ENCODE peak calls at places on chromosomes 13 and 19, in four cellular contexts. One of them, this sample, is unnamed.

GRCh38 chr19:53927745-53928144 is 18.7 kb downstream of the CACNG7 start:
- DNase-seq in sigmoid colon: no peak
- DNase-seq in thoracic aorta: no peak
- DNase-seq in SK-N-SH: no peak
- DNase-seq in this sample: peak; percentile 84

GRCh38 chr13:36850790-36851438 is 31.9 kb downstream of the RFXAP start:
- DNase-seq in sigmoid colon: no peak
- DNase-seq in thoracic aorta: no peak
- DNase-seq in SK-N-SH: peak; percentile 24
- DNase-seq in this sample: peak; percentile 23

GRCh38 chr13:70568571-70568970 is 460.3 kb upstream of the KLHL1 start:
- DNase-seq in sigmoid colon: no peak
- DNase-seq in thoracic aorta: no peak
- DNase-seq in SK-N-SH: peak; percentile 21
- DNase-seq in this sample: peak; percentile 2

GRCh38 chr13:80115616-80116015 is 225.3 kb downstream of the SPRY2 start:
- DNase-seq in sigmoid colon: no peak
- DNase-seq in thoracic aorta: no peak
- DNase-seq in SK-N-SH: no peak
- DNase-seq in this sample: no peak

GRCh38 chr19:33712268-33712667 is 84.4 kb upstream of the KCTD15 start:
- DNase-seq in sigmoid colon: no peak
- DNase-seq in thoracic aorta: no peak
- DNase-seq in SK-N-SH: no peak
- DNase-seq in this sample: no peak

GRCh38 chr13:26324294-26324693 is 70.4 kb downstream of the CDK8 start:
- DNase-seq in sigmoid colon: no peak
- DNase-seq in thoracic aorta: no peak
- DNase-seq in SK-N-SH: no peak
- DNase-seq in this sample: no peak

GRCh38 chr13:112680741-112681360 is 9.0 kb upstream of the ATP11A start:
- DNase-seq in sigmoid colon: no peak
- DNase-seq in thoracic aorta: no peak
- DNase-seq in SK-N-SH: no peak
- DNase-seq in this sample: no peak

GRCh38 chr19:58575183-58576041 is 2.3 kb upstream of the MZF1 start:
- DNase-seq in sigmoid colon: peak; percentile 97
- DNase-seq in thoracic aorta: peak; percentile 71
- DNase-seq in SK-N-SH: peak; percentile 89
- DNase-seq in this sample: peak; percentile 96

GRCh38 chr13:111510502-111511218 is 190.2 kb downstream of the TEX29 start:
- DNase-seq in sigmoid colon: no peak
- DNase-seq in thoracic aorta: no peak
- DNase-seq in SK-N-SH: no peak
- DNase-seq in this sample: peak; percentile 15

GRCh38 chr19:47408156-47408938 is 11.0 kb downstream of the MEIS3 start:
- DNase-seq in sigmoid colon: no peak
- DNase-seq in thoracic aorta: no peak
- DNase-seq in SK-N-SH: no peak
- DNase-seq in this sample: no peak

GRCh38 chr19:56393119-56394012 is at the start of gene ZNF582:
- DNase-seq in sigmoid colon: peak; percentile 98
- DNase-seq in thoracic aorta: peak; percentile 84
- DNase-seq in SK-N-SH: peak; percentile 94
- DNase-seq in this sample: peak; percentile 88

GRCh38 chr13:101447852-101448251 is 4.6 kb upstream of the ITGBL1 start:
- DNase-seq in sigmoid colon: no peak
- DNase-seq in thoracic aorta: no peak
- DNase-seq in SK-N-SH: no peak
- DNase-seq in this sample: no peak

GRCh38 chr19:41264581-41265375 is 606 bp downstream of the HNRNPUL1 start:
- DNase-seq in sigmoid colon: peak; percentile 84
- DNase-seq in thoracic aorta: no peak
- DNase-seq in SK-N-SH: peak; percentile 67
- DNase-seq in this sample: peak; percentile 86

GRCh38 chr13:96450635-96451034 is 360.7 kb downstream of the HS6ST3 start:
- DNase-seq in sigmoid colon: no peak
- DNase-seq in thoracic aorta: no peak
- DNase-seq in SK-N-SH: no peak
- DNase-seq in this sample: no peak

GRCh38 chr19:37128821-37129177 is 43.7 kb downstream of the ZNF585A start:
- DNase-seq in sigmoid colon: no peak
- DNase-seq in thoracic aorta: no peak
- DNase-seq in SK-N-SH: no peak
- DNase-seq in this sample: no peak

GRCh38 chr13:32264407-32264806 is 50.8 kb downstream of the ZAR1L start:
- DNase-seq in sigmoid colon: peak; percentile 85
- DNase-seq in thoracic aorta: no peak
- DNase-seq in SK-N-SH: no peak
- DNase-seq in this sample: no peak

GRCh38 chr19:8445488-8446001 is 770 bp downstream of the HNRNPM start:
- DNase-seq in sigmoid colon: peak; percentile 76
- DNase-seq in thoracic aorta: no peak
- DNase-seq in SK-N-SH: peak; percentile 76
- DNase-seq in this sample: peak; percentile 80

GRCh38 chr13:31322025-31322424 is 122.2 kb downstream of the B3GLCT start:
- DNase-seq in sigmoid colon: no peak
- DNase-seq in thoracic aorta: no peak
- DNase-seq in SK-N-SH: no peak
- DNase-seq in this sample: no peak

GRCh38 chr19:50880241-50880640 is 7.0 kb downstream of the KLK2 start:
- DNase-seq in sigmoid colon: no peak
- DNase-seq in thoracic aorta: no peak
- DNase-seq in SK-N-SH: no peak
- DNase-seq in this sample: no peak
- H3K27me3 ChIP-seq in sigmoid colon: no peaks in the 10 kb centered on the region
- H3K27me3 ChIP-seq in thoracic aorta: no peaks in the 10 kb centered on the region
- H3K27me3 ChIP-seq in SK-N-SH: peaks cover 44% of the 10 kb centered on the region
- H3K27me3 ChIP-seq in this sample: no peaks in the 10 kb centered on the region

DNA sequence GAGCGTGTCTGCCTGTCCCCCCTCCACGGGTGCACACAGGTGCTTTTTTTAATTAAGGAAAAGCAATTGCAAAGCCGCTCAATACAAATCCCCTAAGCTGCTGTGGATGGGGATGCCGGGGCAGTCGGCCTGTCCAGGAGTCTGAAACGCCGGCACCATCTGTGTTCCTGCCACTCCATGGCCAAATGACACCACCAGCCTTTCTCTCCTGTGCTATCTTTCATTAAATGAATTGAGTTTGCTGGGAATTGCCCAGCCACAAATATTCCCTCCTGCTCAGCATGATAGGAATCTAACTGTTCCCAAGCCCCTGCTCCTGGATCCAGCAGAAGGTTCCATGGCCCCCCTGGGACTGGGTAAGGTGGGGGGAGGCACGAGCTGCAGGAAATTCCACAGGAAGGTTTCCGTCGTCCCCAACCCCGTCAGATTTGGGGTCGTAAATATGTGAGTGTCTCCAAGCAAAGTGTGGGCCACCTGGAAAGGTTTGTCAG is 139.3 kb downstream of the KDM4B start:
- DNase-seq in sigmoid colon: no peak
- DNase-seq in thoracic aorta: no peak
- DNase-seq in SK-N-SH: peak; percentile 87
- DNase-seq in this sample: no peak
- H3K36me3 ChIP-seq in sigmoid colon: peaks cover 44% of the 10 kb centered on the region
- H3K36me3 ChIP-seq in thoracic aorta: peaks cover 24% of the 10 kb centered on the region
- H3K36me3 ChIP-seq in SK-N-SH: peaks cover 18% of the 10 kb centered on the region
- H3K36me3 ChIP-seq in this sample: no peaks in the 10 kb centered on the region

GRCh38 chr19:42452590-42452989 is 9.8 kb upstream of the CXCL17 start:
- DNase-seq in sigmoid colon: no peak
- DNase-seq in thoracic aorta: no peak
- DNase-seq in SK-N-SH: no peak
- DNase-seq in this sample: no peak
- H3K27me3 ChIP-seq in sigmoid colon: no peaks in the 10 kb centered on the region
- H3K27me3 ChIP-seq in thoracic aorta: no peaks in the 10 kb centered on the region
- H3K27me3 ChIP-seq in SK-N-SH: no peaks in the 10 kb centered on the region
- H3K27me3 ChIP-seq in this sample: no peaks in the 10 kb centered on the region

GRCh38 chr19:44662686-44663085 is 8.6 kb upstream of the CEACAM19 start:
- DNase-seq in sigmoid colon: no peak
- DNase-seq in thoracic aorta: no peak
- DNase-seq in SK-N-SH: no peak
- DNase-seq in this sample: no peak
- H3K36me3 ChIP-seq in sigmoid colon: peaks cover 58% of the 10 kb centered on the region
- H3K36me3 ChIP-seq in thoracic aorta: peaks cover 53% of the 10 kb centered on the region
- H3K36me3 ChIP-seq in SK-N-SH: peaks cover 33% of the 10 kb centered on the region
- H3K36me3 ChIP-seq in this sample: peaks cover 33% of the 10 kb centered on the region

GRCh38 chr19:12834418-12834943 is at the start of gene RTBDN:
- DNase-seq in sigmoid colon: no peak
- DNase-seq in thoracic aorta: no peak
- DNase-seq in SK-N-SH: no peak
- DNase-seq in this sample: peak; percentile 68

GRCh38 chr19:12833747-12834417 is 497 bp downstream of the RTBDN start:
- DNase-seq in sigmoid colon: no peak
- DNase-seq in thoracic aorta: no peak
- DNase-seq in SK-N-SH: peak; percentile 90
- DNase-seq in this sample: peak; percentile 95

GRCh38 chr19:12836529-12836863 is 1.8 kb upstream of the MAST1 start:
- DNase-seq in sigmoid colon: no peak
- DNase-seq in thoracic aorta: no peak
- DNase-seq in SK-N-SH: no peak
- DNase-seq in this sample: no peak

GRCh38 chr19:12833418-12833746 is 997 bp downstream of the RTBDN start:
- DNase-seq in sigmoid colon: no peak
- DNase-seq in thoracic aorta: no peak
- DNase-seq in SK-N-SH: peak; percentile 36
- DNase-seq in this sample: no peak

GRCh38 chr19:12834976-12835757 is 788 bp upstream of the RTBDN start:
- DNase-seq in sigmoid colon: no peak
- DNase-seq in thoracic aorta: no peak
- DNase-seq in SK-N-SH: peak; percentile 85
- DNase-seq in this sample: peak; percentile 86
- H3K27me3 ChIP-seq in sigmoid colon: peaks cover 81% of the 10 kb centered on the region
- H3K27me3 ChIP-seq in thoracic aorta: peaks cover 46% of the 10 kb centered on the region
- H3K27me3 ChIP-seq in SK-N-SH: no peaks in the 10 kb centered on the region
- H3K27me3 ChIP-seq in this sample: peaks cover 43% of the 10 kb centered on the region

DNA sequence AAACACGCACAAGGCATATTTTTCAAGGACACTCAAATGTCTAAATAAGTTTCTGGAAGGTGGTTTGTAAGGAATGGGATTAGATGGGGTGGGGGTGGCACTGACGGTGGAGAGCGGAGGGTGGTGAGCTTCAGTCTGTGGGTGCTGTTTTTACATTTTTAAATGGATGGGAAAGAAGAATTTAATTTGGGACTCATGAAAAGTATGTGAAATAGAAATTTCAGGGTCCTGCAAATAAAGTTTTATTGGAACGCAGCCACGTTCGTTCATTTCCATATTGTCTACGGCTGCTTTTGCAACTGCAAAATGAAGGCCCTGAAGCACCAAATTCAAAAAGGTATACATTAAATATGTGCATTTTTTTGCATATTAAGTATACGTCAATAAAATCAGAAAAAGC is 9.9 kb downstream of the KANK2 start:
- DNase-seq in sigmoid colon: no peak
- DNase-seq in thoracic aorta: no peak
- DNase-seq in SK-N-SH: no peak
- DNase-seq in this sample: no peak
- H3K36me3 ChIP-seq in sigmoid colon: peaks cover 84% of the 10 kb centered on the region
- H3K36me3 ChIP-seq in thoracic aorta: peaks cover 10% of the 10 kb centered on the region
- H3K36me3 ChIP-seq in SK-N-SH: peaks cover 14% of the 10 kb centered on the region
- H3K36me3 ChIP-seq in this sample: peaks cover 5% of the 10 kb centered on the region

DNA sequence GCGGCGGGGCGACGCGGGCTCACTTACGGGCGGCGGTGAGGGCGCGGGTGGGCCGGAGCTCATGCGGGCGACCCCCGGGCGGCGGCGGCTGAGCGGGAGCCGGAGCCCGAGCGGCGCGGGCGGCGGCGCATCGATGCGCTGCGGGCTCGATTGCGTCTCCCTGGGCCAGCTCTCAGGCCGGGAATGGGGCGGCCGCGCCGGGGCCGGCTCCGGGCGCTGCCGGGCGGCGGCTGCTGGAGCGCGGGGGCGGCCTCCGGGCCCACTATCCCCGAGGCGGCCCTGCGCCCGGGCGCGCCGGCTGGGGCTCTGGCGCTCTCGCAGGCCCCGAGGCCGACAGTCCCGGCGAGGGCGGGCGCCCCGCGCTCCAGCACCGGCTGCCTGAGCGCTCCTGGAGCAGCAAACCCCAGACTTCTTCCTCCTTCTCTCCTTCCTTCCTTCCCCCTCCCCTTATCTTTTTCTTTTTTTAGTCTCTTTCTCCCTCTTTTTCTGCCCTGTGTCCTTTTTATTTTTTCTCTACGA is 1.5 kb upstream of the TSHZ3 start:
- DNase-seq in sigmoid colon: no peak
- DNase-seq in thoracic aorta: no peak
- DNase-seq in SK-N-SH: peak; percentile 87
- DNase-seq in this sample: peak; percentile 88
- H3K27me3 ChIP-seq in sigmoid colon: no peaks in the 10 kb centered on the region
- H3K27me3 ChIP-seq in thoracic aorta: peaks cover 9% of the 10 kb centered on the region
- H3K27me3 ChIP-seq in SK-N-SH: no peaks in the 10 kb centered on the region
- H3K27me3 ChIP-seq in this sample: peaks cover 65% of the 10 kb centered on the region

GRCh38 chr19:35279985-35280821 is 2.1 kb upstream of the HAMP start:
- DNase-seq in sigmoid colon: no peak
- DNase-seq in thoracic aorta: no peak
- DNase-seq in SK-N-SH: no peak
- DNase-seq in this sample: peak; percentile 54

GRCh38 chr19:35278578-35279284 is 3.6 kb upstream of the HAMP start:
- DNase-seq in sigmoid colon: no peak
- DNase-seq in thoracic aorta: no peak
- DNase-seq in SK-N-SH: no peak
- DNase-seq in this sample: peak; percentile 57

GRCh38 chr19:35276706-35277281 is 5.5 kb upstream of the HAMP start:
- DNase-seq in sigmoid colon: no peak
- DNase-seq in thoracic aorta: no peak
- DNase-seq in SK-N-SH: no peak
- DNase-seq in this sample: peak; percentile 20

GRCh38 chr19:35281303-35281702 is 1.0 kb upstream of the HAMP start:
- DNase-seq in sigmoid colon: no peak
- DNase-seq in thoracic aorta: no peak
- DNase-seq in SK-N-SH: no peak
- DNase-seq in this sample: no peak

GRCh38 chr19:35279374-35279773 is 3.0 kb upstream of the HAMP start:
- DNase-seq in sigmoid colon: no peak
- DNase-seq in thoracic aorta: no peak
- DNase-seq in SK-N-SH: no peak
- DNase-seq in this sample: peak; percentile 54
- H3K36me3 ChIP-seq in sigmoid colon: peaks cover 52% of the 10 kb centered on the region
- H3K36me3 ChIP-seq in thoracic aorta: peaks cover 24% of the 10 kb centered on the region
- H3K36me3 ChIP-seq in SK-N-SH: peaks cover 13% of the 10 kb centered on the region
- H3K36me3 ChIP-seq in this sample: peaks cover 3% of the 10 kb centered on the region